ENCODE peak calls at places on chromosomes 1 and 21, in eight cellular contexts. B is AG09309, Q is AG04450, L is kidney, C is psoas muscle, R is right atrium auricular region, J is endothelial cell of umbilical vein, A is GM12865. P is an unnamed sample.

GRCh38 chr1:162230096-162230495 is 146.6 kb downstream of the SPATA46 start:
- DNase-seq in B (no peak), Q (no peak), L (no peak), C (no peak), R (no peak), J (peak), A (no peak), P (no peak)

GRCh38 chr1:174358344-174358743 is 89.4 kb upstream of the GPR52 start:
- DNase-seq in B (no peak), Q (no peak), L (no peak), C (no peak), R (no peak), J (no peak), A (no peak), P (no peak)

GRCh38 chr1:212291505-212292134 is 6.4 kb downstream of the PPP2R5A start:
- DNase-seq in B (no peak), Q (no peak), L (no peak), C (no peak), R (no peak), J (peak), A (peak), P (no peak)

GRCh38 chr1:116921301-116921885 is 11.7 kb downstream of the PTGFRN start:
- DNase-seq in B (peak), Q (no peak), L (no peak), C (no peak), R (peak), J (no peak), A (no peak), P (no peak)

GRCh38 chr1:238960071-238960470 is 426.3 kb upstream of the CHRM3 start:
- DNase-seq in B (peak), Q (no peak), L (no peak), C (no peak), R (no peak), J (no peak), A (no peak), P (no peak)

GRCh38 chr1:199460933-199461332 is 566.6 kb upstream of the NR5A2 start:
- DNase-seq in B (no peak), Q (no peak), L (no peak), C (no peak), R (no peak), J (peak), A (peak), P (no peak)

GRCh38 chr1:24586970-24587820 is 31.3 kb downstream of the NCMAP start:
- DNase-seq in B (peak), Q (peak), L (no peak), C (no peak), R (no peak), J (peak), A (peak), P (peak)

GRCh38 chr1:155940531-155940992 is 876 bp upstream of the RXFP4 start:
- DNase-seq in B (no peak), Q (no peak), L (no peak), C (no peak), R (no peak), J (peak), A (no peak), P (no peak)

GRCh38 chr1:227174136-227174535 is 144.2 kb downstream of the CDC42BPA start:
- DNase-seq in B (peak), Q (no peak), L (no peak), C (no peak), R (no peak), J (no peak), A (no peak), P (peak)

GRCh38 chr1:98460136-98460535 is 201.4 kb upstream of the SNX7 start:
- DNase-seq in B (no peak), Q (no peak), L (no peak), C (no peak), R (no peak), J (no peak), A (no peak), P (no peak)

GRCh38 chr1:23325393-23325792 is 18.7 kb downstream of the HNRNPR start:
- DNase-seq in B (no peak), Q (no peak), L (no peak), C (no peak), R (no peak), J (no peak), A (no peak), P (no peak)

GRCh38 chr1:95118019-95118499 is 904 bp downstream of the TLCD4 start:
- DNase-seq in B (no peak), Q (no peak), L (no peak), C (no peak), R (no peak), J (no peak), A (peak), P (no peak)

GRCh38 chr1:32869844-32870614 is 683 bp downstream of the FNDC5 start:
- DNase-seq in B (no peak), Q (no peak), L (no peak), C (no peak), R (no peak), J (no peak), A (no peak), P (no peak)

GRCh38 chr1:44670751-44671640 is 3.3 kb downstream of the TMEM53 start:
- DNase-seq in B (no peak), Q (no peak), L (peak), C (no peak), R (no peak), J (no peak), A (no peak), P (no peak)

GRCh38 chr1:15432327-15432726 is 5.9 kb upstream of the CTRC start:
- DNase-seq in B (no peak), Q (no peak), L (no peak), C (no peak), R (no peak), J (no peak), A (no peak), P (no peak)

GRCh38 chr1:197096137-197096536 is 29.1 kb upstream of the F13B start:
- DNase-seq in B (no peak), Q (no peak), L (no peak), C (no peak), R (no peak), J (no peak), A (no peak), P (no peak)

GRCh38 chr1:110150330-110151174 is at the start of gene SLC6A17:
- DNase-seq in B (no peak), Q (no peak), L (no peak), C (peak), R (no peak), J (peak), A (peak), P (no peak)

GRCh38 chr21:31911138-31911907 is 38.5 kb downstream of the HUNK start:
- DNase-seq in B (peak), Q (no peak), L (no peak), C (no peak), R (no peak), J (no peak), A (no peak), P (no peak)

GRCh38 chr21:41624674-41625310 is 116.8 kb upstream of the TMPRSS2 start:
- DNase-seq in B (no peak), Q (no peak), L (no peak), C (no peak), R (no peak), J (no peak), A (no peak), P (no peak)

GRCh38 chr21:21688877-21689276 is 690.7 kb downstream of the NCAM2 start:
- DNase-seq in B (no peak), Q (no peak), L (peak), C (no peak), R (no peak), J (no peak), A (no peak), P (no peak)

GRCh38 chr1:75548721-75549480 is 62.0 kb downstream of the SLC44A5 start:
- DNase-seq in B (no peak), Q (no peak), L (no peak), C (no peak), R (no peak), J (peak), A (no peak), P (no peak)

GRCh38 chr1:109485001-109485400 is 1.3 kb downstream of the ATXN7L2 start:
- DNase-seq in B (no peak), Q (no peak), L (no peak), C (no peak), R (no peak), J (no peak), A (peak), P (no peak)

GRCh38 chr21:15793547-15794235 is 63.9 kb downstream of the USP25 start:
- DNase-seq in B (no peak), Q (no peak), L (no peak), C (no peak), R (no peak), J (no peak), A (no peak), P (no peak)

GRCh38 chr1:156910309-156910782 is 10.1 kb upstream of the LRRC71 start:
- DNase-seq in B (no peak), Q (no peak), L (peak), C (no peak), R (no peak), J (no peak), A (peak), P (no peak)

GRCh38 chr1:66737836-66738235 is 14.4 kb upstream of the DYNLT5 start:
- DNase-seq in B (no peak), Q (no peak), L (no peak), C (no peak), R (no peak), J (no peak), A (no peak), P (no peak)

GRCh38 chr1:118783095-118783758 is 204.9 kb downstream of the TBX15 start:
- DNase-seq in B (no peak), Q (no peak), L (no peak), C (no peak), R (no peak), J (no peak), A (no peak), P (no peak)

GRCh38 chr1:210246447-210246846 is 13.9 kb downstream of the SERTAD4 start:
- DNase-seq in B (no peak), Q (peak), L (no peak), C (no peak), R (no peak), J (peak), A (peak), P (no peak)

GRCh38 chr1:90475623-90476022 is 241.5 kb downstream of the BARHL2 start:
- DNase-seq in B (no peak), Q (no peak), L (no peak), C (no peak), R (no peak), J (no peak), A (no peak), P (no peak)

GRCh38 chr21:31713973-31714740 is 17.8 kb downstream of the SCAF4 start:
- DNase-seq in B (no peak), Q (no peak), L (no peak), C (no peak), R (no peak), J (no peak), A (peak), P (no peak)

GRCh38 chr21:31873696-31874599 is 1.1 kb downstream of the HUNK start:
- DNase-seq in B (no peak), Q (no peak), L (peak), C (peak), R (no peak), J (no peak), A (peak), P (no peak)

GRCh38 chr1:53111693-53112092 is 30.7 kb downstream of the SLC1A7 start:
- DNase-seq in B (no peak), Q (no peak), L (no peak), C (no peak), R (no peak), J (no peak), A (no peak), P (no peak)

GRCh38 chr1:243723458-243724043 is 126.5 kb downstream of the AKT3 start:
- DNase-seq in B (no peak), Q (no peak), L (no peak), C (no peak), R (no peak), J (no peak), A (no peak), P (no peak)

GRCh38 chr1:217039926-217040325 is 316.7 kb upstream of the ESRRG start:
- DNase-seq in B (no peak), Q (no peak), L (no peak), C (no peak), R (no peak), J (no peak), A (no peak), P (no peak)

GRCh38 chr1:225368036-225368552 is 59.7 kb downstream of the LBR start:
- DNase-seq in B (no peak), Q (no peak), L (no peak), C (no peak), R (no peak), J (no peak), A (no peak), P (no peak)

GRCh38 chr1:198157847-198158765 is 1.3 kb downstream of the NEK7 start:
- DNase-seq in B (no peak), Q (no peak), L (no peak), C (no peak), R (no peak), J (peak), A (peak), P (no peak)

GRCh38 chr1:21652937-21653743 is 16.0 kb downstream of the RAP1GAP start:
- DNase-seq in B (no peak), Q (no peak), L (no peak), C (no peak), R (no peak), J (no peak), A (no peak), P (no peak)

GRCh38 chr1:21651214-21652042 is 17.7 kb downstream of the RAP1GAP start:
- DNase-seq in B (no peak), Q (no peak), L (no peak), C (no peak), R (no peak), J (no peak), A (no peak), P (no peak)

GRCh38 chr1:21653744-21654100 is 15.4 kb downstream of the RAP1GAP start:
- DNase-seq in B (no peak), Q (no peak), L (peak), C (no peak), R (no peak), J (no peak), A (no peak), P (no peak)

GRCh38 chr1:21654209-21654608 is 14.9 kb downstream of the RAP1GAP start:
- DNase-seq in B (no peak), Q (no peak), L (peak), C (no peak), R (no peak), J (no peak), A (no peak), P (no peak)

GRCh38 chr1:21652101-21652936 is 16.8 kb downstream of the RAP1GAP start:
- DNase-seq in B (no peak), Q (no peak), L (no peak), C (no peak), R (no peak), J (no peak), A (no peak), P (no peak)
- H3K4me3 ChIP-seq in B (no peak), Q (no peak), L (no peak), C (peak), R (peak), J (no peak), A (no peak), P (no peak)

GRCh38 chr1:55212349-55213028 is 2.7 kb downstream of the USP24 start:
- DNase-seq in B (no peak), Q (no peak), L (no peak), C (no peak), R (no peak), J (no peak), A (no peak), P (no peak)
- H3K4me3 ChIP-seq in B (no peak), Q (no peak), L (peak), C (peak), R (peak), J (no peak), A (peak), P (no peak)

DNA sequence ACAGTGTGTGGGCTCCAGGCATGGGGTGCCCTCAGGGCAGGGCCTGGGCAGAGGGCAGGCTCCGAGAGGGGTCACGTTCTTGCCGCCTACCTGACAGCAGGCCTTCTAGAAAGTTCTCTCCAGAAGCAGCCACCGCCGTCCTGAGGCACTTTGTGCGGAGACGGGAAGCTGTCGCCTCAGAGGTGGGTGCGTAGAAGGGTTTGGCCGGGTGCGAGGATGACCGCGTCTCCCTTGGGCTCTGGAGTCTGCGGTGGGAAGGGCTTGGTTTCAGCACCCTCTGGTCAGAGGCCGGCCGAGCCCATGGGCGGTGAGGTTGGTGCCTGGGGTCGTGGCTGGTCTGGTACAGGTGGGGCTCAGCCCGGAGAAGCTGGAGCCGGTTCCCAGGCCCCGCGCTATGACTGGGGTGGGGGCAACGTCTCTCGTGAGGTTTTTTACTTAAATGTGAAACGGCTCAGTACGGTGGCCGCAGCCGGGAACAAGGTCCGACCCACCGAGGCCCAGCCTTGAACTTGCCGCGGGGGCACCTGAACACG is 10.1 kb upstream of the TTLL10 start:
- DNase-seq in B (no peak), Q (no peak), L (no peak), C (no peak), R (no peak), J (no peak), A (no peak), P (no peak)
- H3K4me3 ChIP-seq in B (no peak), Q (no peak), L (peak), C (no peak), R (no peak), J (no peak), A (no peak), P (no peak)

DNA sequence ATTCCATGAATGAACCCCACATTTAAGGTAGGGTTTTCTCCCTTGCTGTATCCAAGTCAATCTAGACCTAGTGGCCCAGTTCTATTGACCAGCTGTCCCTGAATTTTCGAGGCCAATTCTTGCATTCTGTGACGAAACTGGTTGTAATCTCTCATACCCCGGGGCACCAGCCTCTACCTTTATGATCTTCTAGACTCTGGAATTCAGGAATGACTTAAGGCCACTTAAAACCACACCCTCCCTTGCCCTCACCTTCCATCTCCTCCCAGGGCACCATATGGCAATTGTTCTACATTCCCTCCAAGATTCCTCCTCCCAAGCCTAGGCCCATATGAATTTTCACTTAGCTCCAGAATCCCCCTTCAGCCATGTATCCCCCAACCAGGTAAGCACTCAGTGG is 48.9 kb downstream of the RHOU start:
- DNase-seq in B (no peak), Q (no peak), L (no peak), C (no peak), R (no peak), J (no peak), A (no peak), P (no peak)
- H3K4me3 ChIP-seq in B (no peak), Q (no peak), L (no peak), C (no peak), R (no peak), J (no peak), A (no peak), P (no peak)

P was measured in AG04449.